ENCODE peak calls at places on chromosomes 6 and 20, in six cellular contexts. W, V, Z, G, H and D are unnamed samples. For H3K36me3 and H3K4me1, the result is how much of the 10 kb centered on the place peaks cover.

GRCh38 chr6:156379946-156380707 is 397.1 kb upstream of the ARID1B start:
- DNase-seq in W (no peak), V (no peak), Z (no peak), G (no peak), H (no peak), D (no peak)

GRCh38 chr20:62426678-62427077 is 661 bp downstream of the RBBP8NL start:
- DNase-seq in W (peak), V (no peak), Z (peak), G (no peak), H (peak), D (no peak)

GRCh38 chr6:37433657-37434271 is 743 bp downstream of the CMTR1 start:
- DNase-seq in W (no peak), V (peak), Z (no peak), G (peak), H (no peak), D (peak)

GRCh38 chr20:54254596-54254995 is 46.7 kb downstream of the PFDN4 start:
- DNase-seq in W (no peak), V (no peak), Z (no peak), G (no peak), H (no peak), D (no peak)

GRCh38 chr20:9761476-9761875 is 77.4 kb downstream of the PAK5 start:
- DNase-seq in W (no peak), V (no peak), Z (no peak), G (no peak), H (no peak), D (no peak)

GRCh38 chr6:107493158-107494057 is 3.5 kb downstream of the SOBP start:
- DNase-seq in W (no peak), V (peak), Z (no peak), G (no peak), H (no peak), D (no peak)

GRCh38 chr6:27668442-27669275 is 195.8 kb upstream of the ZNF184 start:
- DNase-seq in W (no peak), V (no peak), Z (no peak), G (no peak), H (no peak), D (no peak)

GRCh38 chr20:3068986-3069900 is 2.2 kb upstream of the OXT start:
- DNase-seq in W (no peak), V (no peak), Z (no peak), G (peak), H (no peak), D (no peak)

GRCh38 chr20:46970937-46971630 is 76.4 kb downstream of the EYA2 start:
- DNase-seq in W (no peak), V (no peak), Z (no peak), G (peak), H (no peak), D (no peak)

GRCh38 chr6:111872521-111873177 is 603 bp downstream of the FYN start:
- DNase-seq in W (no peak), V (peak), Z (peak), G (peak), H (no peak), D (peak)

GRCh38 chr6:122810189-122810588 is 21.1 kb downstream of the SMPDL3A start:
- DNase-seq in W (no peak), V (no peak), Z (no peak), G (no peak), H (no peak), D (no peak)

GRCh38 chr6:46993846-46994245 is 48.3 kb downstream of the ADGRF1 start:
- DNase-seq in W (no peak), V (no peak), Z (no peak), G (no peak), H (no peak), D (no peak)

GRCh38 chr6:28537065-28537464 is 11.4 kb downstream of the GPX5 start:
- DNase-seq in W (no peak), V (no peak), Z (no peak), G (no peak), H (no peak), D (no peak)

GRCh38 chr20:58722877-58723627 is 30.5 kb downstream of the NPEPL1 start:
- DNase-seq in W (peak), V (no peak), Z (no peak), G (no peak), H (peak), D (no peak)

GRCh38 chr6:153003294-153003645 is 761 bp upstream of the MTRF1L start:
- DNase-seq in W (no peak), V (no peak), Z (no peak), G (no peak), H (no peak), D (no peak)

GRCh38 chr6:135281907-135282306 is 100.8 kb downstream of the MYB start:
- DNase-seq in W (no peak), V (no peak), Z (no peak), G (no peak), H (no peak), D (no peak)

GRCh38 chr6:78910611-78911134 is 43.3 kb downstream of the IRAK1BP1 start:
- DNase-seq in W (peak), V (peak), Z (no peak), G (no peak), H (no peak), D (no peak)

GRCh38 chr6:3851839-3852238 is 2.7 kb downstream of the FAM50B start:
- DNase-seq in W (no peak), V (no peak), Z (no peak), G (no peak), H (no peak), D (no peak)

GRCh38 chr6:3403244-3404154 is 53.4 kb downstream of the SLC22A23 start:
- DNase-seq in W (no peak), V (no peak), Z (peak), G (no peak), H (no peak), D (no peak)

GRCh38 chr6:34530753-34531365 is 25.3 kb downstream of the SPDEF start:
- DNase-seq in W (no peak), V (no peak), Z (no peak), G (no peak), H (no peak), D (no peak)

GRCh38 chr6:101302593-101302992 is 90.9 kb upstream of the GRIK2 start:
- DNase-seq in W (no peak), V (no peak), Z (no peak), G (no peak), H (no peak), D (no peak)

GRCh38 chr20:6583134-6583738 is 184.2 kb upstream of the BMP2 start:
- DNase-seq in W (peak), V (peak), Z (no peak), G (no peak), H (no peak), D (no peak)

GRCh38 chr6:170270984-170271593 is 19.8 kb downstream of the DLL1 start:
- DNase-seq in W (no peak), V (no peak), Z (no peak), G (no peak), H (no peak), D (no peak)

GRCh38 chr6:32271427-32271826 is 47.6 kb upstream of the NOTCH4 start:
- DNase-seq in W (no peak), V (no peak), Z (no peak), G (peak), H (no peak), D (no peak)

GRCh38 chr6:34020278-34020677 is 125.6 kb downstream of the GRM4 start:
- DNase-seq in W (no peak), V (no peak), Z (no peak), G (no peak), H (no peak), D (no peak)

GRCh38 chr6:70668499-70668812 is 773 bp downstream of the SMAP1 start:
- DNase-seq in W (no peak), V (no peak), Z (peak), G (peak), H (no peak), D (no peak)

GRCh38 chr6:110538416-110539060 is 62.1 kb upstream of the SLC22A16 start:
- DNase-seq in W (no peak), V (no peak), Z (no peak), G (no peak), H (no peak), D (no peak)

GRCh38 chr20:46118481-46119020 is 437 bp downstream of the CD40 start:
- DNase-seq in W (peak), V (peak), Z (peak), G (peak), H (no peak), D (no peak)

GRCh38 chr20:54623923-54624569 is 148.7 kb downstream of the DOK5 start:
- DNase-seq in W (no peak), V (no peak), Z (no peak), G (no peak), H (no peak), D (no peak)

GRCh38 chr6:147615659-147616456 is 107.4 kb downstream of the SAMD5 start:
- DNase-seq in W (no peak), V (no peak), Z (no peak), G (no peak), H (no peak), D (no peak)

GRCh38 chr6:38476141-38476540 is 163.6 kb downstream of the BTBD9 start:
- DNase-seq in W (no peak), V (no peak), Z (no peak), G (no peak), H (no peak), D (no peak)

GRCh38 chr6:145508107-145508506 is 227.2 kb downstream of the EPM2A start:
- DNase-seq in W (no peak), V (no peak), Z (no peak), G (no peak), H (no peak), D (no peak)

GRCh38 chr6:36636687-36637418 is 41.7 kb upstream of the CDKN1A start:
- DNase-seq in W (no peak), V (no peak), Z (no peak), G (no peak), H (no peak), D (no peak)

GRCh38 chr20:32206383-32207210 is 946 bp downstream of the PLAGL2 start:
- DNase-seq in W (no peak), V (no peak), Z (no peak), G (no peak), H (no peak), D (no peak)

GRCh38 chr6:44265003-44265842 is at the start of gene NFKBIE:
- DNase-seq in W (peak), V (peak), Z (peak), G (peak), H (peak), D (peak)

GRCh38 chr6:40398810-40399477 is 188.2 kb downstream of the LRFN2 start:
- DNase-seq in W (no peak), V (no peak), Z (no peak), G (no peak), H (no peak), D (no peak)

GRCh38 chr6:125008261-125008671 is 46.0 kb downstream of the RNF217 start:
- DNase-seq in W (no peak), V (no peak), Z (no peak), G (no peak), H (no peak), D (no peak)

GRCh38 chr6:33620584-33621395 is at the start of gene ITPR3:
- DNase-seq in W (peak), V (peak), Z (peak), G (peak), H (no peak), D (peak)

GRCh38 chr20:38402089-38402488 is 33.0 kb downstream of the SNHG17 start:
- DNase-seq in W (no peak), V (no peak), Z (no peak), G (no peak), H (no peak), D (no peak)

GRCh38 chr20:38405132-38405531 is 30.0 kb downstream of the SNHG17 start:
- DNase-seq in W (no peak), V (no peak), Z (no peak), G (no peak), H (no peak), D (no peak)

GRCh38 chr20:38404016-38404415 is 31.1 kb downstream of the SNHG17 start:
- DNase-seq in W (no peak), V (no peak), Z (no peak), G (no peak), H (no peak), D (no peak)

GRCh38 chr20:38407321-38407720 is 27.8 kb downstream of the SNHG17 start:
- DNase-seq in W (no peak), V (no peak), Z (no peak), G (no peak), H (no peak), D (no peak)

DNA sequence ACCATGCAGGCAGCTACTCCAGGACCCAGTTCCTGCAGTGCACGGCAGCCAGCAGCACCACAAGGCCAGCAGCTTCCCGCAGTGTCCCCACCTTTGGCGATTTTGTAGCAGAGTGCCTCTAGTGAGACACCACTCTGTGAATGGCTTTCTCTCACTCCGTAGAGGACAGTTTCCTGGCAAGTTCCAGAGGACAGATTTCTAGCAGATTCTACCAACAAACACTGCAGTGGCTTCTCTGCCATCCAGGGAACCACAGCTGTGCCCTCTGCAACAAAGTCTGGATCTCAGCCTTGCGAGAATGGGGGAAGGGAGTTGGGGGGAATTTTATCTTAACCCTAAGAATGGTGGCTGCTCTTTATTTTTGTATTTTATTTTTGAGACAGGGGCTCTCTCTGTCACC is 28.7 kb downstream of the SNHG17 start:
- DNase-seq in W (no peak), V (no peak), Z (no peak), G (no peak), H (no peak), D (no peak)
- H3K36me3 ChIP-seq in W (under half), V (under half), Z (under half), G (under half), H (under half), D (under half)

DNA sequence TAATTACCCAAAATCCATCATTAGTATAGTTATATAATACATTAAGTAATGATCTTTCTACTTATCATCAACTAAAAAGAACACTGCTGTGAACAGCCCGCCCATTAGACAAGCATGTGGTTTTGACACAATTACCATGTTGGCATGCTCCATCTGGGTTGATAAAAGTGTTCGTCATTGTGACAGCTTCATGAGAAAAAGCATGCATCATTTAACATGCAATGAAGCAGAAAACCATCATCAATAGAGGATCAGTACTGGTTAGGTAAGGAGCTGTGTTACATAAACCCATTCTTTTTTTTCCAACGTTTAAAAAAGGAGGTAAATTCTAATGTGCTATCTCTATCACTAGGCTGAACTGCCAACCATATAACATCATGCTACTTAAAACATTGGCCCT is 101.9 kb downstream of the EPB41L2 start:
- DNase-seq in W (no peak), V (no peak), Z (no peak), G (no peak), H (no peak), D (no peak)
- H3K4me1 ChIP-seq in W (under half), V (under half), Z (under half), G (under half), H (under half), D (under half)

DNA sequence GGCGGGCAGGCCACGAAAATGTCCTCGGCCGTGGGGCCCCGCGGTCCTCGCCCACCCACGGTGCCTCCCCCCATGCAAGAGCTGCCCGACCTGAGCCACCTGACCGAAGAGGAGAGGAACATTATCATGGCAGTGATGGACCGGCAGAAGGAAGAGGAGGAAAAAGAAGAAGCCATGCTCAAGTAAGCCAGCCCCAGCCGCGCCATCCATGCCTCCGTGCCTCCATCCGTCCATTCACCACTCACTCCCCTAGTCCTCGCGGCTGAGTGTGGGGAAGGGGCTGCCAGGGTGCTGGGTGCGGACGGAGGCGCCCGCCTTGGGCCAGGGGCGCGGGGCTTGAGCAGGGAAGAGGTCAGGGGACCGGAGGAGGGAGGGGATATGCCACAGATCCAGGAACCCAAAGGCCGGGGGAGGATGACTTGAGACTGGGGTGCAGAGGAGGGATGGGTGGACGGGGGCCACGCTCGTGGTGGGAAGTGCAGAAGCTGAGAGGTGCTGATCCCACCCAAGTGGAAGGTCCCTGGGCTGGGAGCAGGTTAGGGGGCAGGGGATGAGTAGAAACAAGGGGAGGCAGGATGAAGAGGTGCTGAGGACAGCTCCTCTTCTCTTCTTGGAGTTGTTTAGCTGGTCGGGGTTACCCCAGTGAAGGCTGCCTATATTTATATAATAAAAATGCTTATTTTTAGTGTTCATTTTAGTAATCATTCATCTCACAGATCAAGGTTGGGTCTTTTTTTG is 825 bp downstream of the RIMS1 start:
- DNase-seq in W (peak), V (no peak), Z (no peak), G (no peak), H (no peak), D (no peak)
- H3K4me3 ChIP-seq in W (peak), V (peak), Z (peak), G (no peak), H (peak), D (no peak)

GRCh38 chr6:45500924-45501816 is 123.4 kb upstream of the SUPT3H start:
- DNase-seq in W (no peak), V (no peak), Z (no peak), G (no peak), H (no peak), D (no peak)
- H3K36me3 ChIP-seq in W (under half), V (under half), Z (under half), G (under half), H (under half), D (under half)

GRCh38 chr6:13671742-13672141 is 39.9 kb downstream of the RANBP9 start:
- DNase-seq in W (no peak), V (no peak), Z (no peak), G (no peak), H (no peak), D (no peak)

GRCh38 chr6:13673368-13673767 is 38.3 kb downstream of the RANBP9 start:
- DNase-seq in W (no peak), V (no peak), Z (no peak), G (no peak), H (no peak), D (no peak)

GRCh38 chr6:13673825-13674444 is 37.7 kb downstream of the RANBP9 start:
- DNase-seq in W (no peak), V (no peak), Z (no peak), G (no peak), H (no peak), D (no peak)

GRCh38 chr6:13674533-13675190 is 37.0 kb downstream of the RANBP9 start:
- DNase-seq in W (no peak), V (no peak), Z (no peak), G (no peak), H (no peak), D (no peak)

GRCh38 chr6:13672904-13673303 is 38.7 kb downstream of the RANBP9 start:
- DNase-seq in W (no peak), V (no peak), Z (no peak), G (no peak), H (no peak), D (no peak)
- H3K4me1 ChIP-seq in W (under half), V (under half), Z (under half), G (under half), H (under half), D (under half)

DNA sequence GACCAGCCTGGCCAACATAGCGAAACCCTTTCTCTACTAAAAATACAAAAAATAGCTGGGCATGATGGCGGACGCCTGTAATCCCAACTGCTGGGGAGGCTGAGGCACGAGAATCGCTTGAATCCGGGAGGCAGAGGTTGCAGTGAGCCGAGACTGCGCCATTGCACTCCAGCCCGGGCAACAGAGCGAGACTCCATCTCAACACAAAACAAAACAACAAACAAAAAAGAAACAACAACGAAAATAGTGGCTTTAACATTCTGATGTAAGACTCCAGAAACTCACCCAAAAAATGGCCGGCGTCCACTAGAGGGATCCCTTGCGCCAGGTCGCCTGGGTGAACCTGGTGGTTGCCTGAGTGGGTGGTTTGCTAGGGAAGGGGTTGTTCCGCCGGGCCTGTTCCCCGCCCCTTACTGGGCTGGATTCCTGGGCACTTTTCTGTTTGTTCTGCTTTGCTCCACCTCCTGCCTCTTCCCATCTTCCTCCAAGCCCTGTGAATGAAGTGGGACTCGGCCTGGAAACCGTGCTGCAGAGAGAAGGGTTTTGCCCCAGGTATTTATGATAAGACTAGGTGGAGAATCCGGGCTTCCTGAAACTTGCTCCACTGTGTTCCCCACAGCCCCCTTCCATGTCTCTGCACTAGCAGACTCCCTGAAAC is 1.5 kb downstream of the PABPC1L start:
- DNase-seq in W (peak), V (no peak), Z (peak), G (peak), H (peak), D (peak)
- H3K4me3 ChIP-seq in W (peak), V (no peak), Z (no peak), G (no peak), H (no peak), D (no peak)